ENCODE peak calls at places on chromosome 13, in seven cellular contexts. H is H1, Z is HepG2, U is SK-N-SH, P is K562, W is GM12892, F is GM12878. A is an unnamed sample.

GRCh38 chr13:51050021-51050886 is 60.8 kb downstream of the C13orf42 start:
- DNase-seq in H (no peak), Z (no peak), U (no peak), P (no peak), W (no peak), F (no peak), A (no peak)

GRCh38 chr13:40637644-40638043 is 28.8 kb downstream of the FOXO1 start:
- DNase-seq in H (no peak), Z (no peak), U (no peak), P (no peak), W (no peak), F (no peak), A (no peak)

GRCh38 chr13:68056816-68057710 is 826.9 kb upstream of the PCDH9 start:
- DNase-seq in H (no peak), Z (peak), U (no peak), P (no peak), W (no peak), F (no peak), A (no peak)

GRCh38 chr13:111636804-111637203 is 316.4 kb downstream of the TEX29 start:
- DNase-seq in H (no peak), Z (no peak), U (no peak), P (no peak), W (no peak), F (no peak), A (no peak)

GRCh38 chr13:83150616-83151307 is 731.5 kb downstream of the SLITRK1 start:
- DNase-seq in H (no peak), Z (no peak), U (no peak), P (peak), W (no peak), F (no peak), A (no peak)

GRCh38 chr13:73934215-73934623 is 200.0 kb downstream of the KLF12 start:
- DNase-seq in H (no peak), Z (no peak), U (no peak), P (no peak), W (no peak), F (no peak), A (no peak)

GRCh38 chr13:113822956-113823744 is 40.7 kb downstream of the GAS6 start:
- DNase-seq in H (no peak), Z (no peak), U (no peak), P (no peak), W (no peak), F (no peak), A (no peak)

GRCh38 chr13:75481176-75482069 is 546 bp downstream of the TBC1D4 start:
- DNase-seq in H (peak), Z (no peak), U (peak), P (peak), W (peak), F (no peak), A (peak)

GRCh38 chr13:33323766-33324525 is 38.4 kb upstream of the STARD13 start:
- DNase-seq in H (no peak), Z (no peak), U (no peak), P (no peak), W (no peak), F (no peak), A (no peak)

GRCh38 chr13:40589285-40590109 is 76.9 kb downstream of the FOXO1 start:
- DNase-seq in H (no peak), Z (peak), U (no peak), P (no peak), W (peak), F (peak), A (no peak)

GRCh38 chr13:113474179-113474578 is 16.3 kb downstream of the DCUN1D2 start:
- DNase-seq in H (no peak), Z (no peak), U (no peak), P (no peak), W (no peak), F (no peak), A (no peak)

GRCh38 chr13:112073245-112074138 is 6.5 kb downstream of the SOX1 start:
- DNase-seq in H (peak), Z (no peak), U (no peak), P (no peak), W (no peak), F (no peak), A (no peak)

GRCh38 chr13:32267836-32268439 is 47.2 kb downstream of the ZAR1L start:
- DNase-seq in H (peak), Z (no peak), U (no peak), P (peak), W (peak), F (no peak), A (peak)

GRCh38 chr13:35764359-35765015 is 288.0 kb upstream of the MAB21L1 start:
- DNase-seq in H (no peak), Z (no peak), U (no peak), P (no peak), W (no peak), F (no peak), A (no peak)

GRCh38 chr13:106526748-106527488 is 8.5 kb downstream of the EFNB2 start:
- DNase-seq in H (no peak), Z (no peak), U (no peak), P (no peak), W (no peak), F (no peak), A (no peak)

GRCh38 chr13:45859682-45860081 is 8.1 kb upstream of the SIAH3 start:
- DNase-seq in H (no peak), Z (no peak), U (no peak), P (no peak), W (no peak), F (no peak), A (no peak)

GRCh38 chr13:46385946-46386345 is 1.1 kb downstream of the RUBCNL start:
- DNase-seq in H (no peak), Z (no peak), U (no peak), P (no peak), W (no peak), F (no peak), A (no peak)

GRCh38 chr13:111039735-111040134 is 75.4 kb upstream of the ARHGEF7 start:
- DNase-seq in H (no peak), Z (no peak), U (no peak), P (peak), W (no peak), F (no peak), A (no peak)

GRCh38 chr13:27036236-27036981 is 135.2 kb downstream of the USP12 start:
- DNase-seq in H (no peak), Z (no peak), U (no peak), P (no peak), W (no peak), F (no peak), A (no peak)

GRCh38 chr13:77896536-77896935 is 22.1 kb downstream of the EDNRB start:
- DNase-seq in H (no peak), Z (no peak), U (no peak), P (no peak), W (no peak), F (no peak), A (no peak)

GRCh38 chr13:33349996-33350826 is 64.7 kb upstream of the STARD13 start:
- DNase-seq in H (peak), Z (no peak), U (peak), P (no peak), W (no peak), F (no peak), A (peak)

DNA sequence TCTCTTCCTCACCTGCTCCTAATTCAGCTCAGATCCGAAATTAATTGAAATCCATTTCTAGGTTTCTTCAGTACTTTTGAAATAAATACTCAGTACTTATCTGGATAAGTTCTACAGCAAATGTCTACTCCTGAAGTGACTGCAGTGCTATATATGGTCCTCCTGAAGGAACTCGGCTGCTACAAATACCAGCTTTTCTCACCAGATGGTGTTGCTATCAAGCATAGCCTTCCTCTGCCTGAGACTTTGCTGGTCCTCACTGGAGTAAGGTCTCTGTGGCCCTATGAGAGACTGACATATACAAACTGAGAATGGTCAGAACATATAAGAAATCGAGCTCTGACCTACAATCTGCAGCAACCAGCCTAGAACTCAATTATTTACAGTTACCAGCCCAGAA is 161.6 kb downstream of the NDFIP2 start:
- DNase-seq in H (no peak), Z (no peak), U (no peak), P (no peak), W (no peak), F (no peak), A (no peak)
- TF ChIP-seq TAF1 in H (no peak), Z (no peak), U (no peak), P (no peak), W (no peak), F (no peak), A (no peak)

DNA sequence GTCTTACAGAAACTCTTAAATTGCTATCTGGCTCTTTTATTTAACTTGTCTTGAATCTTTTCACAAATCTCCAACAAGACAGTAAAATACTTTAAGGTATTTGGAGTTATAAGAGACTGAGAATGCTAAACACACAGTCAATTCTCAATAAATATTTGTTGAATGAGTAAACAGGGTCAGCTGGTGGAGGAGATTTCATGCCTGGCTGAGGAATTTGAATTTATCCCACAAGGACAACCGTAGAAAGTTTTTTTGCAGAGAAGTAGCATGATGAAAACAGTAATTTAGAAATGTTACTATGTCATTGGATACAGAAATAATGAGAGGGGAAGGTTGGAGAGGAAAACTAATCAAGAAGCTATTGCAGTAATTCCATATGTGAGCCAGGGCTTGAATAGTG is 1223.7 kb downstream of the PCDH17 start:
- DNase-seq in H (no peak), Z (no peak), U (no peak), P (no peak), W (no peak), F (no peak), A (no peak)
- TF ChIP-seq TAF1 in H (no peak), Z (no peak), U (no peak), P (no peak), W (no peak), F (no peak), A (no peak)

DNA sequence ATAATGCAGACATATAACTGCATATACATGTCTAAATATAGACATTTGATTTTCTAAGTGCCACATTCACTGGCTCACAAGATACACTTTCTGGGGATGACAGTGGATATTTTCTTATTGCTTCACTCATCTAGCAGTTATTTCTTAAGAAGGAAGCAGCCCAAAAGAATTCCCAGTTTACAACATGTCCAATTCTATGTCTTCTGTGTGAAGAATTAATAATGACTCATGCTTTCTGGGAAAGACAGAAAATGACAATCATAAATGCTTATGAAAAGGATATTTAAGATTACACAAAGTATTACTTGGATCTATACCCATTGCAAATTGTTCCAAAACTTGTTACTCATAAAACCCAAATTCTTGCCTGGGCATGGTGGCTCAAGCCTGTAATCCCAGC is 543.4 kb downstream of the SUCLA2 start:
- DNase-seq in H (no peak), Z (no peak), U (no peak), P (no peak), W (no peak), F (no peak), A (no peak)
- TF ChIP-seq TAF1 in H (no peak), Z (no peak), U (no peak), P (no peak), W (no peak), F (no peak), A (no peak)

GRCh38 chr13:23356368-23356767 is 77.1 kb downstream of the SACS start:
- DNase-seq in H (no peak), Z (no peak), U (peak), P (no peak), W (no peak), F (no peak), A (no peak)
- TF ChIP-seq TAF1 in H (no peak), Z (no peak), U (no peak), P (no peak), W (no peak), F (no peak), A (no peak)

GRCh38 chr13:44188257-44188656 is 185.4 kb upstream of the SERP2 start:
- DNase-seq in H (no peak), Z (no peak), U (no peak), P (peak), W (no peak), F (no peak), A (no peak)

GRCh38 chr13:44191103-44191502 is 182.5 kb upstream of the SERP2 start:
- DNase-seq in H (no peak), Z (no peak), U (no peak), P (no peak), W (no peak), F (no peak), A (no peak)

GRCh38 chr13:44193731-44194130 is 179.9 kb upstream of the SERP2 start:
- DNase-seq in H (no peak), Z (no peak), U (no peak), P (no peak), W (no peak), F (no peak), A (no peak)

GRCh38 chr13:44189085-44189484 is 184.5 kb upstream of the SERP2 start:
- DNase-seq in H (no peak), Z (no peak), U (no peak), P (no peak), W (no peak), F (no peak), A (no peak)

DNA sequence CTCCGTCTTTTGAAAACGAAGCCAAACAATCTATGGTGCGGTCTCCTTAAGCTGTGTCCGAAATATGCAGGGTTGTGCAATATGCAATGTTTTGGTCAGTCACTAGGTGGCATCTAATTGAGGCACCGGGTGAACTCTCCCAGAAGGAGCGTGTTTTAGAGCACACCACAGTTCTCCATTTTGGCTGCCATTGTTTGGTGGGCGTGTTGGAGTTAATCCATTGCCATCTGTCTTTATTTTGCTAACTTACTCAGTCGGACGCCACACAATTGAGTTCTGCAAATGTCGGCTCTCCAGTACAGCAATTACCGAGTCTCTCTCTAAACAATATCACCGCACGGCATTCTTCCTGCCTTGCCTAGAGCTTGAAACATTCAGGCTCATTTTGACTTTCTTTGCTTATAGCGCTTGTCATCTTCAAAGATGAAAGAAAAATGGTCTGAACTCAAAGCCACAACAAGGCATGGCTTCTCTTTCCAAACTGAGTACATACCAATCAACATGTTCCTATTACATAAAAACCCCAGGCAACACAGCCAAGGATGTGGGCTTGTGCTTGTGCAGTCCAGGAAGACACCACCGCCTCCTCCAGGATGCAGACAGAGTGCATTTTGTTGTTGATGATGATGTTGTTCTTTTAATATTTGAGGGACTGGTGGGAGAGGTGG is 182.0 kb upstream of the SERP2 start:
- DNase-seq in H (no peak), Z (peak), U (peak), P (peak), W (no peak), F (no peak), A (no peak)
- TF ChIP-seq TAF1 in H (peak), Z (no peak), U (no peak), P (no peak), W (no peak), F (no peak), A (no peak)

DNA sequence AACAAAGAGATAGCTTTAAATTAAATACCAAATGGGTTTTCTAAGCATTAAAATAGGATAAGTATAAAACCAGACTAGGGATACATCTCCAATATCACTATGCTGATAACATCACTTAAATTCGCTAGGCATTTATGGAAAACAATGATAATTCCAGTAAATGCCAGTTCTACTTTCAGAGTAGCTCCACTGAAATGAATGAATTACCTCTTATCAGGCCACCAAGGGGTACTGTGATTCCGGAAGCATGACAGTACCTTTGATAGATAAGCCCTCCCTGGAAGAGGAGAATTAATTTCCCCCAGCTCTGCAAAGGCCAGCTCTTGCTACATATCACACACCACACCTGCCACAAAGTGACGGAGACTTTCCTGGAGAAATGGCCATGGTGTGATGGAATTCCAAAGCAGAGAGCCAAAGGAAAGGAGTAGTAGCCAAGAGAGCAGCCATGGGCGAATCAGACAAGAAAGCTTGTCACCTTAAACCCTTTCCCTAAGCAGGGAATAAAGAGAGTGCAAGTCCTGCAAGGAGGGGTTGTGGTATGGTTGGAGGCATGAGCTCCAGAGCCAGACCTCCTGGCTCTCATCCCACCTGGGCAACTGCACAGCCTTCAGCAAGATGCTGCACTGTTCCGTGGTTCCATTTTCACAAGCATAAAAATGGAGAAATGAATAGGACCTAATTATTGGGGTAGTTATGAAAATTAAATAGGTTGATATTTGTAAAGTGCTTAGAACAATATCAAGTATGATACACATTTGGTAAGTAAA is 423.1 kb downstream of the FGF14 start:
- DNase-seq in H (no peak), Z (no peak), U (peak), P (no peak), W (no peak), F (no peak), A (no peak)
- TF ChIP-seq TAF1 in H (no peak), Z (no peak), U (no peak), P (no peak), W (no peak), F (no peak), A (no peak)